ENCODE peak calls at places on chromosomes 13 and 19, in eight cellular contexts. One of them, this sample, is unnamed.

GRCh38 chr13:27573265-27573664 is 47.1 kb downstream of the LNX2 start:
- DNase-seq in H9: no peak
- DNase-seq in fibroblast of the aortic adventitia: no peak
- DNase-seq in testis: no peak
- DNase-seq in transverse colon: no peak
- DNase-seq in mucosa of descending colon: no peak
- DNase-seq in psoas muscle: no peak
- DNase-seq in endodermal cell: no peak
- DNase-seq in this sample: peak; percentile 59

GRCh38 chr19:6103217-6103644 is 7.1 kb downstream of the RFX2 start:
- DNase-seq in H9: no peak
- DNase-seq in fibroblast of the aortic adventitia: peak; percentile 100
- DNase-seq in testis: peak; percentile 44
- DNase-seq in transverse colon: peak; percentile 56
- DNase-seq in mucosa of descending colon: peak; percentile 41
- DNase-seq in psoas muscle: peak; percentile 72
- DNase-seq in endodermal cell: no peak
- DNase-seq in this sample: peak; percentile 95

GRCh38 chr13:47033216-47033615 is 136.4 kb upstream of the HTR2A start:
- DNase-seq in H9: no peak
- DNase-seq in fibroblast of the aortic adventitia: peak; percentile 67
- DNase-seq in testis: no peak
- DNase-seq in transverse colon: no peak
- DNase-seq in mucosa of descending colon: no peak
- DNase-seq in psoas muscle: no peak
- DNase-seq in endodermal cell: peak; percentile 50
- DNase-seq in this sample: peak; percentile 31

GRCh38 chr13:26075498-26075897 is 23.7 kb upstream of the SHISA2 start:
- DNase-seq in H9: no peak
- DNase-seq in fibroblast of the aortic adventitia: no peak
- DNase-seq in testis: peak; percentile 20
- DNase-seq in transverse colon: no peak
- DNase-seq in mucosa of descending colon: no peak
- DNase-seq in psoas muscle: no peak
- DNase-seq in endodermal cell: no peak
- DNase-seq in this sample: no peak

GRCh38 chr13:38099751-38100150 is 230.2 kb upstream of the TRPC4 start:
- DNase-seq in H9: no peak
- DNase-seq in fibroblast of the aortic adventitia: no peak
- DNase-seq in testis: no peak
- DNase-seq in transverse colon: no peak
- DNase-seq in mucosa of descending colon: no peak
- DNase-seq in psoas muscle: no peak
- DNase-seq in endodermal cell: no peak
- DNase-seq in this sample: no peak

GRCh38 chr13:51148223-51148951 is 37.3 kb upstream of the C13orf42 start:
- DNase-seq in H9: peak; percentile 93
- DNase-seq in fibroblast of the aortic adventitia: no peak
- DNase-seq in testis: no peak
- DNase-seq in transverse colon: no peak
- DNase-seq in mucosa of descending colon: no peak
- DNase-seq in psoas muscle: no peak
- DNase-seq in endodermal cell: peak; percentile 99
- DNase-seq in this sample: no peak

GRCh38 chr13:77124423-77124822 is 97.5 kb upstream of the FBXL3 start:
- DNase-seq in H9: no peak
- DNase-seq in fibroblast of the aortic adventitia: no peak
- DNase-seq in testis: no peak
- DNase-seq in transverse colon: no peak
- DNase-seq in mucosa of descending colon: no peak
- DNase-seq in psoas muscle: no peak
- DNase-seq in endodermal cell: no peak
- DNase-seq in this sample: no peak

GRCh38 chr13:100378533-100378932 is 210.1 kb downstream of the GGACT start:
- DNase-seq in H9: no peak
- DNase-seq in fibroblast of the aortic adventitia: no peak
- DNase-seq in testis: no peak
- DNase-seq in transverse colon: no peak
- DNase-seq in mucosa of descending colon: no peak
- DNase-seq in psoas muscle: no peak
- DNase-seq in endodermal cell: no peak
- DNase-seq in this sample: no peak

GRCh38 chr19:34067861-34068271 is 104.4 kb upstream of the LSM14A start:
- DNase-seq in H9: no peak
- DNase-seq in fibroblast of the aortic adventitia: no peak
- DNase-seq in testis: no peak
- DNase-seq in transverse colon: no peak
- DNase-seq in mucosa of descending colon: no peak
- DNase-seq in psoas muscle: no peak
- DNase-seq in endodermal cell: no peak
- DNase-seq in this sample: peak; percentile 22

GRCh38 chr19:43525836-43526771 is 897 bp downstream of the ETHE1 start:
- DNase-seq in H9: peak; percentile 40
- DNase-seq in fibroblast of the aortic adventitia: peak; percentile 7
- DNase-seq in testis: no peak
- DNase-seq in transverse colon: peak; percentile 86
- DNase-seq in mucosa of descending colon: peak; percentile 87
- DNase-seq in psoas muscle: peak; percentile 57
- DNase-seq in endodermal cell: peak; percentile 73
- DNase-seq in this sample: no peak

GRCh38 chr13:105446197-105446596 is 1089.3 kb downstream of the EFNB2 start:
- DNase-seq in H9: no peak
- DNase-seq in fibroblast of the aortic adventitia: peak; percentile 2
- DNase-seq in testis: no peak
- DNase-seq in transverse colon: no peak
- DNase-seq in mucosa of descending colon: no peak
- DNase-seq in psoas muscle: no peak
- DNase-seq in endodermal cell: no peak
- DNase-seq in this sample: no peak

GRCh38 chr13:19591864-19592263 is 30.5 kb upstream of the TPTE2 start:
- DNase-seq in H9: no peak
- DNase-seq in fibroblast of the aortic adventitia: no peak
- DNase-seq in testis: no peak
- DNase-seq in transverse colon: no peak
- DNase-seq in mucosa of descending colon: no peak
- DNase-seq in psoas muscle: no peak
- DNase-seq in endodermal cell: no peak
- DNase-seq in this sample: no peak

GRCh38 chr13:100528820-100529219 is 59.8 kb downstream of the GGACT start:
- DNase-seq in H9: no peak
- DNase-seq in fibroblast of the aortic adventitia: no peak
- DNase-seq in testis: no peak
- DNase-seq in transverse colon: no peak
- DNase-seq in mucosa of descending colon: no peak
- DNase-seq in psoas muscle: no peak
- DNase-seq in endodermal cell: peak; percentile 35
- DNase-seq in this sample: no peak

GRCh38 chr19:52248256-52248655 is 21.1 kb upstream of the ZNF766 start:
- DNase-seq in H9: peak; percentile 62
- DNase-seq in fibroblast of the aortic adventitia: peak; percentile 46
- DNase-seq in testis: peak; percentile 72
- DNase-seq in transverse colon: peak; percentile 66
- DNase-seq in mucosa of descending colon: peak; percentile 86
- DNase-seq in psoas muscle: peak; percentile 79
- DNase-seq in endodermal cell: peak; percentile 78
- DNase-seq in this sample: peak; percentile 54

GRCh38 chr13:29922281-29922821 is 71.9 kb upstream of the UBL3 start:
- DNase-seq in H9: no peak
- DNase-seq in fibroblast of the aortic adventitia: peak; percentile 69
- DNase-seq in testis: no peak
- DNase-seq in transverse colon: no peak
- DNase-seq in mucosa of descending colon: no peak
- DNase-seq in psoas muscle: no peak
- DNase-seq in endodermal cell: no peak
- DNase-seq in this sample: peak; percentile 64

GRCh38 chr13:29924951-29925350 is 74.5 kb upstream of the UBL3 start:
- DNase-seq in H9: no peak
- DNase-seq in fibroblast of the aortic adventitia: peak; percentile 11
- DNase-seq in testis: no peak
- DNase-seq in transverse colon: no peak
- DNase-seq in mucosa of descending colon: no peak
- DNase-seq in psoas muscle: no peak
- DNase-seq in endodermal cell: no peak
- DNase-seq in this sample: no peak

GRCh38 chr13:29922896-29923295 is 72.5 kb upstream of the UBL3 start:
- DNase-seq in H9: no peak
- DNase-seq in fibroblast of the aortic adventitia: peak; percentile 89
- DNase-seq in testis: no peak
- DNase-seq in transverse colon: no peak
- DNase-seq in mucosa of descending colon: no peak
- DNase-seq in psoas muscle: no peak
- DNase-seq in endodermal cell: no peak
- DNase-seq in this sample: peak; percentile 77

GRCh38 chr13:29924482-29924884 is 74.1 kb upstream of the UBL3 start:
- DNase-seq in H9: no peak
- DNase-seq in fibroblast of the aortic adventitia: peak; percentile 39
- DNase-seq in testis: no peak
- DNase-seq in transverse colon: no peak
- DNase-seq in mucosa of descending colon: no peak
- DNase-seq in psoas muscle: no peak
- DNase-seq in endodermal cell: no peak
- DNase-seq in this sample: peak; percentile 78

DNA sequence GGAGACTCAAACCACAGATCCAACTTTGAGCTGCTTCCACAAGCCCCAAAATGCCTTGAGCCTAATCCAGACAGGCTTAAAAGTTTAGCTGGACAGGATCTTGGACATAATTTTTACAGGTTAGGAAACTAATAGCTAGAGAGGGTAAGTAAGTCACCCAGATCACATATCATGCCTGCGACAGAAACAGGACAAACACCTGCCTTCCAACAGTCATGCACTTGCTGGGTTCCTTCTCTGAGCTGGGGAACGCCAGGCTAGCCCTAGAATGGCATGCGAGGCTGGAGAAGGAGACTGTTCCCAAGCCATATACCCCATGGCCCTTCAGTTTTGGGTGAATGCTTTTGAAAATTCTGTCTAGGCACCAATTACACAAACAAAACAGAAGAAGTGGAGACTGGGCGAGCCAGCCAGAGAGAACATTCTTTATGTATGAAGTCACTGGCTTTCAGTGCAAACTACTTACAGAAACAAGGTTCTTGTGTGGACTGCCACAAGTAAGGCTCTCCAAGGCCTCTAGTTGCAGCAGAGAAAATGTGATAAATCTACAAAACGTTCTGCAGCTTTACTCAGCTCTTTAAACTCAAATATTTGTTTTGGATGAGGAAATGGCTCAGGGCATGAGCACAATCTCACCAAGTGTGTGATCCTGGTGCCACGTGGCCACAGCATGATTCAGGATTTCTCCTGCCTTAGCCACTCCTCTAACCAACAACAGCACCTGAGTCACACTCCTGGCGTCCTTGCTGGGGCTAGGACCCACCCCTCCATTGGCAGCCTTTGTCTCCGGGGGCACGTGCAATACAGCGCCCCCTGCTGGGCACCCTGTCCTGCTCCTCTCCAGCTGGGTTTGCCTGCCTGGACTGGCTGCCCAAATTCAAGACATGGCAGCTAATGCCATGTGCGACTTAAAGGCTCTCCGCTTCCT is 73.4 kb upstream of the UBL3 start:
- DNase-seq in H9: peak; percentile 90
- DNase-seq in fibroblast of the aortic adventitia: peak; percentile 99
- DNase-seq in testis: peak; percentile 60
- DNase-seq in transverse colon: peak; percentile 91
- DNase-seq in mucosa of descending colon: peak; percentile 90
- DNase-seq in psoas muscle: peak; percentile 79
- DNase-seq in endodermal cell: peak; percentile 93
- DNase-seq in this sample: peak; percentile 98
- TF ChIP-seq CTCF in H9: peak; percentile 96
- TF ChIP-seq CTCF in fibroblast of the aortic adventitia: peak; percentile 95
- TF ChIP-seq CTCF in testis: peak; percentile 71
- TF ChIP-seq CTCF in transverse colon: peak; percentile 84
- TF ChIP-seq CTCF in mucosa of descending colon: peak; percentile 83
- TF ChIP-seq CTCF in psoas muscle: peak; percentile 65
- TF ChIP-seq CTCF in endodermal cell: peak; percentile 99
- TF ChIP-seq CTCF in this sample: peak; percentile 100

GRCh38 chr19:18666784-18667183 is 16.7 kb upstream of the CRTC1 start:
- DNase-seq in H9: no peak
- DNase-seq in fibroblast of the aortic adventitia: no peak
- DNase-seq in testis: no peak
- DNase-seq in transverse colon: no peak
- DNase-seq in mucosa of descending colon: no peak
- DNase-seq in psoas muscle: no peak
- DNase-seq in endodermal cell: no peak
- DNase-seq in this sample: no peak
- TF ChIP-seq CTCF in H9: no peak
- TF ChIP-seq CTCF in fibroblast of the aortic adventitia: no peak
- TF ChIP-seq CTCF in testis: no peak
- TF ChIP-seq CTCF in transverse colon: no peak
- TF ChIP-seq CTCF in mucosa of descending colon: no peak
- TF ChIP-seq CTCF in psoas muscle: no peak
- TF ChIP-seq CTCF in endodermal cell: no peak
- TF ChIP-seq CTCF in this sample: no peak

GRCh38 chr19:41821003-41821735 is 23.3 kb downstream of the LYPD4 start:
- DNase-seq in H9: peak; percentile 76
- DNase-seq in fibroblast of the aortic adventitia: peak; percentile 26
- DNase-seq in testis: peak; percentile 25
- DNase-seq in transverse colon: peak; percentile 41
- DNase-seq in mucosa of descending colon: peak; percentile 65
- DNase-seq in psoas muscle: no peak
- DNase-seq in endodermal cell: peak; percentile 84
- DNase-seq in this sample: peak; percentile 23
- TF ChIP-seq CTCF in H9: peak; percentile 60
- TF ChIP-seq CTCF in fibroblast of the aortic adventitia: peak; percentile 50
- TF ChIP-seq CTCF in testis: peak; percentile 42
- TF ChIP-seq CTCF in transverse colon: peak; percentile 42
- TF ChIP-seq CTCF in mucosa of descending colon: peak; percentile 52
- TF ChIP-seq CTCF in psoas muscle: peak; percentile 20
- TF ChIP-seq CTCF in endodermal cell: peak; percentile 85
- TF ChIP-seq CTCF in this sample: peak; percentile 82

DNA sequence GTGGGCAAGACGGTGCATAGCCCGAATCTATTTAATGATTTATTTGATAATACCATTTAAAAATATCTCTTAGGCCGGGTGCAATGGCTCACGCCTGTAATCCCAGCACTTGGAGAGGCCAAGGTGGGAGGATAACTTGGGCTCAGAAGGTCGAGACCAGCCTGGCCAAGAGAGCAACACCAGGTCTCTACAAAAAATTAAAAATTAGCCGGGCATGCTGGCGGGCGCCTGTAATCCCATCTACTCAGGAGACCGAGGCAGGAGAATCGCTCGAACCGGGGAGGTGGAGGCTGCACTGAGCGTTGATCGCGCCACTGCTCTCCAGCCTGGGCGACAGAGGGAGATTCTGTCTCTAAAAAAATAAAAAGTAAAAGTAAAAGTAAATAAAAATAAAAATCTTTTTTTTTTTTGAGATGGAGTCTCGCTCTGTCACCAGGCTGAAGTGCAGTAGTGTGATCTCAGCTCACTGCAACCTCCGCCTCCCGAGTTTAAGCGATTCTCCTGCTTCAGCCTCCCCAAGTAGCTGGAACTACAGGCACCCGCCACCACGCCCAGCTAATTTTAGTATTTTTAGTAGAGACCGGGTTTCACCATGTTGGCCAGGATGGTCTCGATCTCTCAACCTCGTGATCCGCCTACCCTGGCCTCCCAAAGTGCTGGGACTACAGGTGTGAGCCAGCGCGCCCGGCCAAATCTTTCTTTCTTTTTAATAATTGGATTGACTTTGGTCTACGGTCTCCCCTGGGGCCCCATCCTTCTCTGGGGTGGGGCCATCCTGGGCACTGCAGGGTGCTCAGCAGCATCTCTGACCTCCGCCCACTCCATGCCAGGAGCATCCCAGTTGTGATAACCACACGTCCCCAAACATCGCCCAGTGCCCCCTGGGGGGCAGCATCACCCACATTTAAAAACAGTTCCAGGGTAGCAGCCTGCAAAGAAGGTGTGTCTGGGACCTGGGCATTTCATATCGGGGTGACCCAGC is 90.7 kb downstream of the GNG7 start:
- DNase-seq in H9: no peak
- DNase-seq in fibroblast of the aortic adventitia: no peak
- DNase-seq in testis: no peak
- DNase-seq in transverse colon: no peak
- DNase-seq in mucosa of descending colon: no peak
- DNase-seq in psoas muscle: no peak
- DNase-seq in endodermal cell: no peak
- DNase-seq in this sample: no peak
- TF ChIP-seq CTCF in H9: no peak
- TF ChIP-seq CTCF in fibroblast of the aortic adventitia: no peak
- TF ChIP-seq CTCF in testis: no peak
- TF ChIP-seq CTCF in transverse colon: peak; percentile 39
- TF ChIP-seq CTCF in mucosa of descending colon: no peak
- TF ChIP-seq CTCF in psoas muscle: no peak
- TF ChIP-seq CTCF in endodermal cell: no peak
- TF ChIP-seq CTCF in this sample: peak; percentile 23

This sample was measured in HFFc6.